ENCODE peak calls at places on chromosomes 4 and X, in five cellular contexts. C is ecto neural progenitor cell, Q is T-helper 1 cell, X is RPMI7951, B is iris pigment epithelial cell. M is an unnamed sample.

GRCh38 chr4:128782076-128782715 is 27.3 kb upstream of the JADE1 start:
- DNase-seq in C (no peak), X (no peak), Q (peak; percentile 65), B (no peak), M (no peak)

GRCh38 chr4:184911310-184911709 is 85.5 kb upstream of the ACSL1 start:
- DNase-seq in X (peak; percentile 47), C (no peak), B (peak; percentile 90), Q (no peak), M (no peak)

GRCh38 chr4:57287687-57288604 is 177.8 kb upstream of the IGFBP7 start:
- DNase-seq in X (no peak), Q (no peak), B (no peak), C (no peak), M (no peak)

GRCh38 chr4:109411964-109412363 is 21.7 kb upstream of the SEC24B start:
- DNase-seq in B (peak; percentile 4), C (no peak), X (peak; percentile 23), Q (no peak), M (no peak)

GRCh38 chr4:76434901-76435688 is at the start of gene SHROOM3:
- DNase-seq in C (no peak), X (peak; percentile 61), Q (no peak), B (peak; percentile 14), M (peak; percentile 72)

GRCh38 chr4:88960576-88960975 is 96.4 kb downstream of the FAM13A start:
- DNase-seq in C (no peak), B (no peak), Q (no peak), X (no peak), M (no peak)

GRCh38 chrX:72376124-72376523 is 70.4 kb upstream of the CITED1 start:
- DNase-seq in Q (no peak), C (no peak), B (no peak), X (no peak), M (no peak)

GRCh38 chrX:40166582-40166981 is 68.8 kb upstream of the BCOR start:
- DNase-seq in B (no peak), C (no peak), X (peak; percentile 76), Q (no peak), M (peak; percentile 85)

GRCh38 chr4:7581477-7581876 is 146.7 kb upstream of the PSAPL1 start:
- DNase-seq in B (peak; percentile 9), Q (no peak), C (peak; percentile 78), X (peak; percentile 36), M (peak; percentile 85)

GRCh38 chr4:4216668-4217067 is 10.1 kb downstream of the OTOP1 start:
- DNase-seq in B (peak; percentile 73), C (no peak), X (peak; percentile 54), Q (no peak), M (peak; percentile 80)

GRCh38 chr4:7963691-7964090 is 24.0 kb upstream of the AFAP1 start:
- DNase-seq in B (no peak), X (no peak), C (no peak), Q (no peak), M (no peak)

GRCh38 chrX:1533083-1533482 is 3.9 kb downstream of the P2RY8 start:
- DNase-seq in Q (no peak), X (no peak), B (no peak), C (no peak), M (no peak)

GRCh38 chrX:40470830-40471429 is 109.8 kb upstream of the ATP6AP2 start:
- DNase-seq in Q (no peak), B (peak; percentile 23), C (no peak), X (peak; percentile 19), M (no peak)

GRCh38 chr4:140153744-140154571 is at the start of gene MAML3:
- DNase-seq in B (peak; percentile 99), X (peak; percentile 96), Q (peak; percentile 74), C (peak; percentile 96), M (peak; percentile 98)

GRCh38 chr4:46856347-46856746 is 52.7 kb downstream of the COX7B2 start:
- DNase-seq in X (no peak), C (no peak), B (no peak), Q (no peak), M (no peak)

GRCh38 chrX:1455948-1456280 is 3.2 kb upstream of the ASMTL start:
- DNase-seq in B (no peak), Q (no peak), C (peak; percentile 15), X (no peak), M (peak; percentile 22)

GRCh38 chrX:69501433-69501832 is 2.7 kb upstream of the NALF2 start:
- DNase-seq in C (peak; percentile 68), X (peak; percentile 30), Q (no peak), B (no peak), M (no peak)

GRCh38 chr4:140004580-140005314 is 149.2 kb downstream of the MAML3 start:
- DNase-seq in Q (no peak), X (no peak), B (peak; percentile 52), C (peak; percentile 78), M (peak; percentile 83)

GRCh38 chr4:170872794-170873193 is 783.0 kb upstream of the AADAT start:
- DNase-seq in C (no peak), Q (no peak), X (no peak), B (no peak), M (no peak)

GRCh38 chrX:38220024-38220935 is at the start of gene SRPX:
- DNase-seq in Q (no peak), B (peak; percentile 46), X (peak; percentile 91), C (peak; percentile 60), M (peak; percentile 78)

GRCh38 chr4:88526221-88526815 is 2.7 kb upstream of the PYURF start:
- DNase-seq in B (peak; percentile 16), Q (no peak), X (peak; percentile 22), C (no peak), M (no peak)

GRCh38 chr4:8582436-8582835 is 2.2 kb downstream of the GPR78 start:
- DNase-seq in B (no peak), X (no peak), C (no peak), Q (no peak), M (no peak)

GRCh38 chr4:119726505-119726904 is 97.9 kb upstream of the PDE5A start:
- DNase-seq in B (peak; percentile 35), X (no peak), Q (no peak), C (no peak), M (no peak)

GRCh38 chr4:24924309-24924781 is 11.5 kb upstream of the CCDC149 start:
- DNase-seq in B (peak; percentile 96), C (no peak), Q (no peak), X (peak; percentile 97), M (no peak)

GRCh38 chr4:153488719-153489384 is 22.7 kb downstream of the TMEM131L start:
- DNase-seq in Q (no peak), X (no peak), C (no peak), B (peak; percentile 44), M (peak; percentile 63)

GRCh38 chr4:72951628-72952027 is 117.9 kb downstream of the COX18 start:
- DNase-seq in Q (no peak), B (peak; percentile 58), X (no peak), C (no peak), M (no peak)

M was measured in islet precursor cell.